ENCODE peak calls at places on chromosome 9, in six cellular contexts. One of them, this sample, is unnamed.

GRCh38 chr9:31916591-31917223 is 467.7 kb upstream of the ACO1 start:
- DNase-seq in adrenal gland: no peak
- DNase-seq in Caco-2: no peak
- DNase-seq in psoas muscle: no peak
- DNase-seq in brain microvascular endothelial cell: no peak
- DNase-seq in transverse colon: no peak
- DNase-seq in this sample: no peak

GRCh38 chr9:125631391-125632085 is 75.5 kb downstream of the MAPKAP1 start:
- DNase-seq in adrenal gland: peak
- DNase-seq in Caco-2: no peak
- DNase-seq in psoas muscle: no peak
- DNase-seq in brain microvascular endothelial cell: peak
- DNase-seq in transverse colon: peak
- DNase-seq in this sample: no peak

GRCh38 chr9:84779892-84780291 is 110.4 kb downstream of the NTRK2 start:
- DNase-seq in adrenal gland: no peak
- DNase-seq in Caco-2: no peak
- DNase-seq in psoas muscle: no peak
- DNase-seq in brain microvascular endothelial cell: no peak
- DNase-seq in transverse colon: no peak
- DNase-seq in this sample: no peak

GRCh38 chr9:22446589-22446949 is at the start of gene DMRTA1:
- DNase-seq in adrenal gland: peak
- DNase-seq in Caco-2: peak
- DNase-seq in psoas muscle: peak
- DNase-seq in brain microvascular endothelial cell: peak
- DNase-seq in transverse colon: peak
- DNase-seq in this sample: no peak

GRCh38 chr9:93288341-93288740 is 104.4 kb downstream of the WNK2 start:
- DNase-seq in adrenal gland: no peak
- DNase-seq in Caco-2: no peak
- DNase-seq in psoas muscle: no peak
- DNase-seq in brain microvascular endothelial cell: no peak
- DNase-seq in transverse colon: no peak
- DNase-seq in this sample: no peak

GRCh38 chr9:93164085-93164484 is 19.9 kb upstream of the WNK2 start:
- DNase-seq in adrenal gland: no peak
- DNase-seq in Caco-2: no peak
- DNase-seq in psoas muscle: no peak
- DNase-seq in brain microvascular endothelial cell: no peak
- DNase-seq in transverse colon: no peak
- DNase-seq in this sample: no peak

GRCh38 chr9:36470891-36471290 is 70.8 kb upstream of the RNF38 start:
- DNase-seq in adrenal gland: peak
- DNase-seq in Caco-2: no peak
- DNase-seq in psoas muscle: peak
- DNase-seq in brain microvascular endothelial cell: peak
- DNase-seq in transverse colon: peak
- DNase-seq in this sample: no peak

GRCh38 chr9:133470988-133471387 is 7.9 kb downstream of the SLC2A6 start:
- DNase-seq in adrenal gland: no peak
- DNase-seq in Caco-2: no peak
- DNase-seq in psoas muscle: no peak
- DNase-seq in brain microvascular endothelial cell: no peak
- DNase-seq in transverse colon: no peak
- DNase-seq in this sample: no peak

GRCh38 chr9:121271368-121272351 is 3.7 kb downstream of the GSN start:
- DNase-seq in adrenal gland: no peak
- DNase-seq in Caco-2: no peak
- DNase-seq in psoas muscle: peak
- DNase-seq in brain microvascular endothelial cell: peak
- DNase-seq in transverse colon: no peak
- DNase-seq in this sample: peak

GRCh38 chr9:33250458-33250995 is 10.6 kb downstream of the SPINK4 start:
- DNase-seq in adrenal gland: no peak
- DNase-seq in Caco-2: no peak
- DNase-seq in psoas muscle: no peak
- DNase-seq in brain microvascular endothelial cell: peak
- DNase-seq in transverse colon: no peak
- DNase-seq in this sample: no peak

GRCh38 chr9:92035687-92036410 is 79.4 kb downstream of the SPTLC1 start:
- DNase-seq in adrenal gland: no peak
- DNase-seq in Caco-2: no peak
- DNase-seq in psoas muscle: no peak
- DNase-seq in brain microvascular endothelial cell: no peak
- DNase-seq in transverse colon: peak
- DNase-seq in this sample: peak

GRCh38 chr9:78278177-78278777 is 18.6 kb upstream of the PSAT1 start:
- DNase-seq in adrenal gland: no peak
- DNase-seq in Caco-2: no peak
- DNase-seq in psoas muscle: no peak
- DNase-seq in brain microvascular endothelial cell: no peak
- DNase-seq in transverse colon: no peak
- DNase-seq in this sample: peak

GRCh38 chr9:133048595-133048994 is 13.2 kb upstream of the CEL start:
- DNase-seq in adrenal gland: no peak
- DNase-seq in Caco-2: no peak
- DNase-seq in psoas muscle: no peak
- DNase-seq in brain microvascular endothelial cell: no peak
- DNase-seq in transverse colon: peak
- DNase-seq in this sample: no peak

GRCh38 chr9:12133416-12133815 is 559.8 kb upstream of the TYRP1 start:
- DNase-seq in adrenal gland: no peak
- DNase-seq in Caco-2: no peak
- DNase-seq in psoas muscle: no peak
- DNase-seq in brain microvascular endothelial cell: no peak
- DNase-seq in transverse colon: no peak
- DNase-seq in this sample: no peak

GRCh38 chr9:114051706-114052105 is 26.4 kb downstream of the AMBP start:
- DNase-seq in adrenal gland: no peak
- DNase-seq in Caco-2: no peak
- DNase-seq in psoas muscle: no peak
- DNase-seq in brain microvascular endothelial cell: no peak
- DNase-seq in transverse colon: no peak
- DNase-seq in this sample: no peak

GRCh38 chr9:137390553-137391410 is 32.2 kb downstream of the EXD3 start:
- DNase-seq in adrenal gland: peak
- DNase-seq in Caco-2: no peak
- DNase-seq in psoas muscle: peak
- DNase-seq in brain microvascular endothelial cell: no peak
- DNase-seq in transverse colon: peak
- DNase-seq in this sample: no peak

GRCh38 chr9:123336959-123337358 is 19.0 kb upstream of the CRB2 start:
- DNase-seq in adrenal gland: no peak
- DNase-seq in Caco-2: no peak
- DNase-seq in psoas muscle: no peak
- DNase-seq in brain microvascular endothelial cell: no peak
- DNase-seq in transverse colon: no peak
- DNase-seq in this sample: no peak

GRCh38 chr9:123336455-123336854 is 19.5 kb upstream of the CRB2 start:
- DNase-seq in adrenal gland: no peak
- DNase-seq in Caco-2: no peak
- DNase-seq in psoas muscle: no peak
- DNase-seq in brain microvascular endothelial cell: no peak
- DNase-seq in transverse colon: no peak
- DNase-seq in this sample: no peak

GRCh38 chr9:123334639-123335038 is 21.4 kb upstream of the CRB2 start:
- DNase-seq in adrenal gland: no peak
- DNase-seq in Caco-2: no peak
- DNase-seq in psoas muscle: no peak
- DNase-seq in brain microvascular endothelial cell: no peak
- DNase-seq in transverse colon: no peak
- DNase-seq in this sample: no peak

GRCh38 chr9:123335986-123336329 is 20.0 kb upstream of the CRB2 start:
- DNase-seq in adrenal gland: no peak
- DNase-seq in Caco-2: no peak
- DNase-seq in psoas muscle: no peak
- DNase-seq in brain microvascular endothelial cell: no peak
- DNase-seq in transverse colon: no peak
- DNase-seq in this sample: no peak

DNA sequence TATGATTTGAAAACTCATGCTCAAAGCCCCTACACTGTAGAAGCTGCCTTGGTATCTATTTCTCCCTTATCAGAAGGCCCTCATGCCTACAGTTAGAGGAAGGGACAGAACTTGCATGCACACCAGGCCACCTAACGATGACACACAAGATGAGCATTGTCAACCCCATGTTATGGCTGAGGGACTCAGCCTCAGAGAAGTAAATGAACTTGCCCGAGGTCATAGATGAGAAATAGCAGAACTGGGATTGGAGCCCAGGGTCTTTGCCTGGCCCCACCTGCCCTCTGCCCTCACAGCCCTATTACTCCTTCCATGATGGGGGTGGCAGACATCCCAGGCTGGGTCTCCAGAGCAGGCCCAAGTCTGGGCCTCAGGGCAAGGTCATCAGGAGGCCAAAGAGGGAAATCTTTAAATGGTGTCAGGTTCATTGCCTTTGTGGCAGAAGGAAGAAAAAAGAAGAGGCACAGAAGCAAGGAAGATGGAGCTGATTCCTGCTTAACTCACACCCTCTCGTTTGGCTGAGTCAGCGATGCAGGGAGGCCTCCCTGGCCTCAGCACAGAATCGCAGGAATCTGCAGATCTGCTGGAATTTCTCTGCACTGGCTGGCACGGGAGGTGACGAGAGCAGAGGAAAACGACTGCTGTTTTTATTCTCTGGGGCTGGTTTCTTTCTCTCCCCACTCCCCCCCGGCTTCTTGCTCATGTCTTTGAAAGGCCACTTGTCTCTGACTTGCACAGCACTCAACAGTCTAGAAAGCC is 20.6 kb upstream of the CRB2 start:
- DNase-seq in adrenal gland: no peak
- DNase-seq in Caco-2: no peak
- DNase-seq in psoas muscle: no peak
- DNase-seq in brain microvascular endothelial cell: peak
- DNase-seq in transverse colon: no peak
- DNase-seq in this sample: peak
- H3K4me3 ChIP-seq in adrenal gland: no peak
- H3K4me3 ChIP-seq in Caco-2: no peak
- H3K4me3 ChIP-seq in psoas muscle: no peak
- H3K4me3 ChIP-seq in brain microvascular endothelial cell: no peak
- H3K4me3 ChIP-seq in transverse colon: no peak
- H3K4me3 ChIP-seq in this sample: no peak

DNA sequence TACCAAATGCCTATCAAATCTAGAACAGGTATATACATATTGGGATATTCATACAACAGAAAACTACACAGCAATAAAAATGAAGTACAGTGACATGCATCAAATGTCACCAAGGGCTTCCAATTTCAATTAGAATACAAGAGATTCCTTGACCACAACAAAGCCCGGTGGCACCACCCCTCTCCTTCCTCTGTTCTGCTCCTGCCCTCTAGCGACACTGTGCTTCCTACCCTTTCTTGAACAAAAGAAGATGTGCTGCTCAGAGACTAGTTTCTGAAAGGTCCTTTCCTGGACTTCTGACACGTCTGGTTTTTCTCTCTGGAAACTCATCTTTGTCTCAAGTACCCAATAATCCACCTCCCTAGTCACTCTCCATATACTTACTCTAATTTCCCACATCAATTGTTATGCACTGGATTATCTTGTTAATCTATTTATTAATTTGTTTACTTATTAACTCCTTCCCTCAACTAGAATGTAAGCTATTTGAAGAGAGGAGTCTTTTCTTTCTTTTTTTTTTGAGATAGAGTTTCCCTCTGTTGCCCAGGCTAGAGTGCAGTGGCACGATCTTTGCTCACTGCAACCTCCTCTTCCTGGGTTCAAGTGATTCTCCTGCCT is 70.4 kb upstream of the CTSV start:
- DNase-seq in adrenal gland: peak
- DNase-seq in Caco-2: peak
- DNase-seq in psoas muscle: no peak
- DNase-seq in brain microvascular endothelial cell: peak
- DNase-seq in transverse colon: peak
- DNase-seq in this sample: no peak
- TF ChIP-seq CTCF in adrenal gland: peak
- TF ChIP-seq CTCF in Caco-2: peak
- TF ChIP-seq CTCF in psoas muscle: peak
- TF ChIP-seq CTCF in brain microvascular endothelial cell: peak
- TF ChIP-seq CTCF in transverse colon: peak
- TF ChIP-seq CTCF in this sample: peak

GRCh38 chr9:126706698-126707053 is 92.9 kb downstream of the LMX1B start:
- DNase-seq in adrenal gland: no peak
- DNase-seq in Caco-2: no peak
- DNase-seq in psoas muscle: no peak
- DNase-seq in brain microvascular endothelial cell: no peak
- DNase-seq in transverse colon: no peak
- DNase-seq in this sample: no peak

GRCh38 chr9:126705311-126705766 is 91.6 kb downstream of the LMX1B start:
- DNase-seq in adrenal gland: peak
- DNase-seq in Caco-2: peak
- DNase-seq in psoas muscle: peak
- DNase-seq in brain microvascular endothelial cell: peak
- DNase-seq in transverse colon: peak
- DNase-seq in this sample: no peak

GRCh38 chr9:126704157-126704941 is 90.6 kb downstream of the LMX1B start:
- DNase-seq in adrenal gland: peak
- DNase-seq in Caco-2: peak
- DNase-seq in psoas muscle: no peak
- DNase-seq in brain microvascular endothelial cell: peak
- DNase-seq in transverse colon: no peak
- DNase-seq in this sample: no peak

GRCh38 chr9:126707083-126707482 is 93.4 kb downstream of the LMX1B start:
- DNase-seq in adrenal gland: no peak
- DNase-seq in Caco-2: no peak
- DNase-seq in psoas muscle: no peak
- DNase-seq in brain microvascular endothelial cell: no peak
- DNase-seq in transverse colon: no peak
- DNase-seq in this sample: no peak

GRCh38 chr9:126705767-126706697 is 92.3 kb downstream of the LMX1B start:
- DNase-seq in adrenal gland: peak
- DNase-seq in Caco-2: peak
- DNase-seq in psoas muscle: peak
- DNase-seq in brain microvascular endothelial cell: peak
- DNase-seq in transverse colon: peak
- DNase-seq in this sample: no peak
- H3K4me3 ChIP-seq in adrenal gland: no peak
- H3K4me3 ChIP-seq in Caco-2: no peak
- H3K4me3 ChIP-seq in psoas muscle: peak
- H3K4me3 ChIP-seq in brain microvascular endothelial cell: no peak
- H3K4me3 ChIP-seq in transverse colon: no peak
- H3K4me3 ChIP-seq in this sample: no peak

GRCh38 chr9:37517977-37518376 is 32.2 kb downstream of the POLR1E start:
- DNase-seq in adrenal gland: no peak
- DNase-seq in Caco-2: no peak
- DNase-seq in psoas muscle: no peak
- DNase-seq in brain microvascular endothelial cell: no peak
- DNase-seq in transverse colon: no peak
- DNase-seq in this sample: no peak

GRCh38 chr9:37514999-37515398 is 29.3 kb downstream of the POLR1E start:
- DNase-seq in adrenal gland: no peak
- DNase-seq in Caco-2: no peak
- DNase-seq in psoas muscle: no peak
- DNase-seq in brain microvascular endothelial cell: no peak
- DNase-seq in transverse colon: peak
- DNase-seq in this sample: no peak

GRCh38 chr9:37512439-37512838 is 26.7 kb downstream of the POLR1E start:
- DNase-seq in adrenal gland: no peak
- DNase-seq in Caco-2: no peak
- DNase-seq in psoas muscle: no peak
- DNase-seq in brain microvascular endothelial cell: no peak
- DNase-seq in transverse colon: no peak
- DNase-seq in this sample: no peak

GRCh38 chr9:37511715-37512010 is 25.9 kb downstream of the POLR1E start:
- DNase-seq in adrenal gland: no peak
- DNase-seq in Caco-2: no peak
- DNase-seq in psoas muscle: no peak
- DNase-seq in brain microvascular endothelial cell: no peak
- DNase-seq in transverse colon: no peak
- DNase-seq in this sample: no peak

GRCh38 chr9:37515620-37516258 is 30.0 kb downstream of the POLR1E start:
- DNase-seq in adrenal gland: no peak
- DNase-seq in Caco-2: no peak
- DNase-seq in psoas muscle: no peak
- DNase-seq in brain microvascular endothelial cell: no peak
- DNase-seq in transverse colon: no peak
- DNase-seq in this sample: no peak
- TF ChIP-seq CTCF in adrenal gland: no peak
- TF ChIP-seq CTCF in Caco-2: no peak
- TF ChIP-seq CTCF in psoas muscle: no peak
- TF ChIP-seq CTCF in brain microvascular endothelial cell: no peak
- TF ChIP-seq CTCF in transverse colon: no peak
- TF ChIP-seq CTCF in this sample: no peak

This sample was measured in BJ.